ENCODE peak calls at places on chromosomes 13 and 19, in six cellular contexts. U is left lung, E is mesenchymal stem cell, P is heart left ventricle, O is uterus, H is GM23338. I is an unnamed sample.

GRCh38 chr13:46850214-46850613 is 46.6 kb downstream of the HTR2A start:
- DNase-seq in U (no peak), E (peak; percentile 49), P (no peak), O (no peak), H (no peak), I (no peak)

GRCh38 chr13:111415216-111415615 is 94.8 kb downstream of the TEX29 start:
- DNase-seq in U (no peak), E (no peak), P (no peak), O (no peak), H (no peak), I (no peak)

GRCh38 chr19:51016798-51017683 is 2.5 kb downstream of the KLK10 start:
- DNase-seq in U (no peak), E (peak; percentile 11), P (peak; percentile 55), O (peak; percentile 43), H (peak; percentile 94), I (peak; percentile 69)

GRCh38 chr19:35777411-35777841 is 2.1 kb downstream of the ARHGAP33 start:
- DNase-seq in U (no peak), E (no peak), P (no peak), O (no peak), H (peak; percentile 83), I (no peak)

GRCh38 chr19:11737964-11738745 is 591 bp downstream of the ZNF823 start:
- DNase-seq in U (peak; percentile 77), E (peak; percentile 48), P (peak; percentile 55), O (peak; percentile 23), H (peak; percentile 56), I (peak; percentile 85)

GRCh38 chr19:1206733-1207301 is 1.2 kb downstream of the STK11 start:
- DNase-seq in U (no peak), E (no peak), P (no peak), O (no peak), H (no peak), I (peak; percentile 29)

GRCh38 chr19:19276386-19276785 is 3.3 kb upstream of the TM6SF2 start:
- DNase-seq in U (no peak), E (peak; percentile 88), P (no peak), O (no peak), H (no peak), I (peak; percentile 64)

GRCh38 chr19:40416918-40417713 is 3.9 kb upstream of the PRX start:
- DNase-seq in U (no peak), E (peak; percentile 90), P (peak; percentile 76), O (no peak), H (no peak), I (no peak)

GRCh38 chr13:59710995-59711701 is 452.6 kb downstream of the DIAPH3 start:
- DNase-seq in U (no peak), E (peak; percentile 46), P (no peak), O (no peak), H (no peak), I (no peak)

GRCh38 chr13:50650936-50651638 is 192.4 kb downstream of the DLEU7 start:
- DNase-seq in U (no peak), E (peak; percentile 67), P (no peak), O (no peak), H (no peak), I (peak; percentile 14)

GRCh38 chr19:7820588-7820987 is 9.4 kb upstream of the EVI5L start:
- DNase-seq in U (no peak), E (no peak), P (no peak), O (no peak), H (no peak), I (no peak)

GRCh38 chr13:46622918-46623256 is 69.9 kb downstream of the LRCH1 start:
- DNase-seq in U (no peak), E (peak; percentile 64), P (peak; percentile 61), O (peak; percentile 85), H (no peak), I (peak; percentile 73)

GRCh38 chr19:21147540-21147939 is 5.7 kb downstream of the ZNF431 start:
- DNase-seq in U (no peak), E (no peak), P (no peak), O (no peak), H (no peak), I (no peak)

GRCh38 chr19:15237759-15238638 is 5.8 kb upstream of the EPHX3 start:
- DNase-seq in U (no peak), E (no peak), P (no peak), O (no peak), H (no peak), I (no peak)

GRCh38 chr13:113080901-113081521 is 24.6 kb upstream of the F7 start:
- DNase-seq in U (no peak), E (no peak), P (peak; percentile 20), O (no peak), H (no peak), I (no peak)

GRCh38 chr13:75904012-75904411 is 267.9 kb downstream of the LMO7 start:
- DNase-seq in U (no peak), E (no peak), P (no peak), O (no peak), H (no peak), I (no peak)

GRCh38 chr13:52001120-52001731 is 10.0 kb downstream of the ATP7B start:
- DNase-seq in U (no peak), E (peak; percentile 48), P (no peak), O (no peak), H (peak; percentile 82), I (peak; percentile 54)

GRCh38 chr19:35350591-35350990 is 2.9 kb downstream of the FFAR1 start:
- DNase-seq in U (no peak), E (no peak), P (no peak), O (no peak), H (no peak), I (no peak)

GRCh38 chr13:101552797-101553196 is 100.3 kb downstream of the ITGBL1 start:
- DNase-seq in U (no peak), E (peak; percentile 54), P (no peak), O (no peak), H (no peak), I (no peak)

GRCh38 chr13:98202026-98202425 is 25.0 kb upstream of the RNF113B start:
- DNase-seq in U (no peak), E (no peak), P (no peak), O (no peak), H (no peak), I (no peak)

GRCh38 chr13:44583126-44583525 is 7.0 kb upstream of the TSC22D1 start:
- DNase-seq in U (no peak), E (no peak), P (no peak), O (no peak), H (no peak), I (no peak)

GRCh38 chr19:28500982-28501633 is 711.8 kb downstream of the UQCRFS1 start:
- DNase-seq in U (no peak), E (no peak), P (no peak), O (no peak), H (no peak), I (no peak)

GRCh38 chr19:17943284-17944221 is 10.7 kb downstream of the CCDC124 start:
- DNase-seq in U (no peak), E (no peak), P (no peak), O (no peak), H (peak; percentile 90), I (no peak)

GRCh38 chr13:39684531-39685137 is 29.2 kb downstream of the COG6 start:
- DNase-seq in U (no peak), E (peak; percentile 55), P (no peak), O (no peak), H (peak; percentile 72), I (peak; percentile 69)

GRCh38 chr19:3459965-3460582 is 20.3 kb downstream of the SMIM24 start:
- DNase-seq in U (no peak), E (no peak), P (no peak), O (no peak), H (no peak), I (no peak)

GRCh38 chr13:39210961-39211534 is 172.8 kb downstream of the NHLRC3 start:
- DNase-seq in U (no peak), E (no peak), P (no peak), O (no peak), H (peak; percentile 22), I (no peak)

GRCh38 chr13:86758116-86758515 is 913.1 kb upstream of the SLITRK5 start:
- DNase-seq in U (no peak), E (no peak), P (no peak), O (no peak), H (no peak), I (no peak)

GRCh38 chr19:35438527-35438926 is 9.5 kb upstream of the FFAR2 start:
- DNase-seq in U (no peak), E (no peak), P (no peak), O (no peak), H (peak; percentile 48), I (no peak)

GRCh38 chr19:45443462-45444317 is 20.0 kb upstream of the ERCC1 start:
- DNase-seq in U (peak; percentile 97), E (peak; percentile 98), P (peak; percentile 99), O (peak; percentile 96), H (peak; percentile 99), I (peak; percentile 98)
- H3K4me1 ChIP-seq in U (peaks cover 57% of the 10 kb centered on the region), E (peaks cover 21% of the 10 kb centered on the region), P (peaks cover 17% of the 10 kb centered on the region), O (peaks cover 6% of the 10 kb centered on the region), H (peaks cover 25% of the 10 kb centered on the region), I (peaks cover 18% of the 10 kb centered on the region)

DNA sequence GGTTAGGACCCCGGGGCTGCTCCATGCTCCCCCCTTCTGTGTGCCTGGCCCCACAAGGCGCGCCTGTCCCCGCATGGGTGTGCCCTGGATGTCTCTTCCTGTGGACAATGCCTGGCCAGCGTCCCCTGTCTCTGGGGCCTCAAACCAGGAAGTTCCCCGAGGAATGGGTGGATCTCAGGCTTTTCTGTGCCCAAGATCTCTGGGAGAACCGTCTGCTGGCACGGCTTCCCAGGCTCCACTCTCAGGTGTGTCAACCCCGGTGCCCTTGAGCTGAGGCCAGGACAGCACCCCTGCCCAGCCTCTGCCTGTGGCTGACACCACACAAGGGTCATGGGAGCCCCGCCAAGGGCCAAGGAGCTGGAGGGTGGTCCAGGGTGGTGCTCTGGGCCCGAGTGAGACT is 15.7 kb downstream of the ZNF444 start:
- DNase-seq in U (no peak), E (no peak), P (peak; percentile 52), O (no peak), H (no peak), I (no peak)
- H3K4me1 ChIP-seq in U (peaks cover 3% of the 10 kb centered on the region), E (peaks cover 2% of the 10 kb centered on the region), P (peaks cover 5% of the 10 kb centered on the region), O (no peaks in the 10 kb centered on the region), H (peaks cover 16% of the 10 kb centered on the region), I (peaks cover 7% of the 10 kb centered on the region)

DNA sequence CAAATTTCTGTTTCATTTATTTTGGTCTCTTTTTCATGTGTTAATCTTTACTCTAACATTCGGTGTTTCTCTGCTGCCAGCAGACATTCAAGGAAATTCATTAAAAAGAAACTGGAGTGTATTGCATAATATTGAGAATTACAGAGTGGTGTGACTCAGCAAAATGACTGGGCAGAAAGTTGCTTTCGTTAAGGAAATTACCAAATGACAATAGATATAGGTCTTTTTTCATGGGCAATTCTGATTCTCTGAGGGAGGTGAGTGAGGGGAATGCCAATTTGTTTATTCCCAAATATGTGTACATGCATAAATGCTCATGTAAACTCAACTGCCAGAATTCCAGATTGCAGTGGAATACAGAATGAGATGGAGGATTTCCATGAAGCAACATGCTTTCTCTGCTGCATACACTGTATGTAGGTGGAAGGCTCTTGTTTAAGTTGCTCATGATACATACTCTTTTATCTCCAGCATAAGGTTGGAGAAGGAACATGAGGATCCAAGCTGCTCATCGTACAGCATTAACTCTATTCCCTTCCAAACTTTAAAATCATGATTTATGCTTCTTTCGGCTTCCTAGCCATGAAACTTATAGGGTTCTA is 1730.1 kb downstream of the SLITRK5 start:
- DNase-seq in U (no peak), E (peak; percentile 90), P (no peak), O (no peak), H (peak; percentile 4), I (peak; percentile 34)
- H3K4me1 ChIP-seq in U (peaks cover 7% of the 10 kb centered on the region), E (peaks cover 2% of the 10 kb centered on the region), P (no peaks in the 10 kb centered on the region), O (no peaks in the 10 kb centered on the region), H (peaks cover 7% of the 10 kb centered on the region), I (no peaks in the 10 kb centered on the region)

DNA sequence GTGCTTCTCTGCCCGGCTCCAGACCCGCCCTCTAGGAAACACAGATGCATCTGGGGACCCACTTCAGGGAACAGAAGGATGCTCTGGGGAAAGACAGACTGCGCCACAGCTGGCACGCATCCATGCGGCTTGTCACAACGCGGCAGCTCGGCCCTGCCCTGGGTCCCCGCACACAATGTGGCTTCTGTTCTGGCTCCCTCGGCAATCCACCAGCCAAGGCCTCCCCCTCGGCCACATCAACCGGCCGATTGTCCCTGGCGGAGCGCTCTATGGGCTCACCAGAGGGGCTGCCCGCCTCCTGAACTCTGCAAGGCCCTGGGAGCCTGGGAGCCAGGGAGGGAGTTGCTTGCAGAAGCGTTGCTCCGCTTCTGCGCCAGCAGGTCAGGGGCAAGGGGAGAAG is 38.1 kb downstream of the MLLT1 start:
- DNase-seq in U (no peak), E (no peak), P (peak; percentile 55), O (no peak), H (no peak), I (no peak)
- H3K4me1 ChIP-seq in U (peaks cover 78% of the 10 kb centered on the region), E (peaks cover 27% of the 10 kb centered on the region), P (peaks cover 36% of the 10 kb centered on the region), O (peaks cover 16% of the 10 kb centered on the region), H (peaks cover 4% of the 10 kb centered on the region), I (no peaks in the 10 kb centered on the region)